ENCODE peak calls at places on chromosomes 16 and 17, in eight cellular contexts. S, L, I, Z, W, J, A and Y are unnamed samples.

GRCh38 chr16:8474576-8474975 is 115.7 kb downstream of the TMEM114 start:
- DNase-seq in J (no peak), W (no peak), Z (no peak), A (no peak), I (no peak), S (no peak), L (no peak), Y (no peak)

GRCh38 chr17:40564883-40565744 is at the start of gene CCR7:
- DNase-seq in W (no peak), I (peak), Z (no peak), S (no peak), A (no peak), J (no peak), L (no peak), Y (no peak)

GRCh38 chr16:47815655-47816054 is 340.1 kb downstream of the ABCC12 start:
- DNase-seq in W (no peak), I (no peak), Z (no peak), J (no peak), L (no peak), A (no peak), S (no peak), Y (no peak)

GRCh38 chr16:75097941-75098897 is 18.4 kb downstream of the LDHD start:
- DNase-seq in J (no peak), Z (no peak), S (no peak), L (no peak), A (no peak), I (peak), W (no peak), Y (no peak)

GRCh38 chr17:76707985-76708807 is 2.6 kb downstream of the MXRA7 start:
- DNase-seq in S (no peak), J (peak), W (no peak), L (peak), A (no peak), I (no peak), Z (no peak), Y (no peak)

GRCh38 chr17:73591278-73592078 is 52.8 kb downstream of the SDK2 start:
- DNase-seq in S (no peak), L (no peak), J (no peak), W (no peak), I (no peak), Z (no peak), A (no peak), Y (no peak)

GRCh38 chr17:12643812-12644211 is 21.9 kb upstream of the MYOCD start:
- DNase-seq in A (no peak), I (no peak), W (no peak), J (no peak), S (no peak), L (no peak), Z (no peak), Y (no peak)

GRCh38 chr16:57800213-57801097 is 1.8 kb downstream of the KIFC3 start:
- DNase-seq in S (no peak), L (no peak), I (peak), A (no peak), W (no peak), J (no peak), Z (no peak), Y (no peak)

GRCh38 chr17:66415366-66416206 is 113.2 kb downstream of the PRKCA start:
- DNase-seq in W (no peak), S (no peak), A (no peak), Z (no peak), I (peak), L (no peak), J (no peak), Y (no peak)

GRCh38 chr17:82819015-82819414 is 20.8 kb downstream of the ZNF750 start:
- DNase-seq in W (no peak), I (no peak), Z (no peak), J (no peak), L (no peak), A (no peak), S (no peak), Y (no peak)

GRCh38 chr16:8481810-8482209 is 108.5 kb downstream of the TMEM114 start:
- DNase-seq in I (no peak), Z (no peak), W (no peak), J (no peak), A (no peak), S (no peak), L (no peak), Y (no peak)

GRCh38 chr17:42659079-42659931 is at the start of gene TUBG2:
- DNase-seq in Z (peak), J (peak), S (peak), I (peak), A (peak), W (no peak), L (peak), Y (no peak)

GRCh38 chr16:27458196-27458728 is 56.3 kb downstream of the IL21R start:
- DNase-seq in J (no peak), S (no peak), A (peak), Z (no peak), I (no peak), L (no peak), W (no peak), Y (no peak)

GRCh38 chr17:52536466-52536865 is 378.0 kb upstream of the CA10 start:
- DNase-seq in A (no peak), J (no peak), S (no peak), I (no peak), Z (no peak), L (no peak), W (no peak), Y (no peak)

GRCh38 chr17:40283662-40284061 is 4.0 kb upstream of the CDC6 start:
- DNase-seq in L (no peak), W (peak), I (no peak), Z (peak), J (no peak), A (peak), S (no peak), Y (no peak)

GRCh38 chr17:45345554-45346254 is 28.9 kb upstream of the MAP3K14 start:
- DNase-seq in I (no peak), S (no peak), J (no peak), Z (peak), A (no peak), L (no peak), W (peak), Y (no peak)

GRCh38 chr17:50361561-50362480 is 11.2 kb downstream of the MRPL27 start:
- DNase-seq in S (peak), W (peak), Z (peak), J (peak), I (peak), L (peak), A (no peak), Y (no peak)

DNA sequence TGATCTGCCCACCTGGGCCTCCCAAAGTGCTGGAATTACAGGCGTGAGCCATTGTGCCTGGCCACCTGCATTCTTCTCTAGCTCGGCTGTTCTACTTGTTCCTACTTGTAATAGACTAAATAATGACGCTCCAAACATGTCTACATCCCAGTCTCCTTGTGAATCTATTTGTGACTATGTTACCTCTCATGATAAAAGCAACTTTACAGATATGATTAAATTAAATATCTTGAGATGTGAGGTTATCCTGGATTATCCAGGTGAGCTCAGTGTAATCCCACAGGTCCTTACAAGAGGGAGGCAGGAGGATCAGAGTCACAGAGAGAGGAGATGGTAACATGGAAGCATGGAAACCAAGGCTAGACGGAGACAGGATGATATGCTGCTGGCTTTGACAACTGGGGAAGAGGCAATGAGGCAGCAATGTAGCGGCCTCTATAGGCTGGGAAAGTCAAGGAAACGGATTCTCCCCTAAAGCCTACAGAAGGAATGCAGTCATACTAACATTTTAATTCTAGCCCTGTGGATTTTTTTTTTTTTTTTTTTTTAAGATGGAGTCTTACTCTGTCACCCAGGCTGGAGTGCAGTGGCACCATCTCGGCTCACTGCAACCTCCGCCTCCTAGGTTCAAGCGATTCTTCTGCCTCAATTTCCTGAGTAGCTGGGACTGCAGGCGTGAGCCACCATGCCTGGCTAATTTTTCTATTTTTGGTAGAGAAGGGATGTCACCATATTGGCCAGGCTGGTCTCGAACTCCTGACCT is 5.0 kb upstream of the LASP1 start:
- DNase-seq in A (no peak), I (no peak), L (no peak), Z (no peak), S (no peak), W (no peak), J (no peak), Y (no peak)
- TF ChIP-seq CTCF in A (no peak), I (no peak), L (no peak), Z (peak), S (no peak), W (peak), J (no peak), Y (no peak)

GRCh38 chr16:21160276-21160675 is 1.8 kb downstream of the LDAF1 start:
- DNase-seq in S (no peak), W (no peak), L (no peak), A (no peak), J (no peak), Z (no peak), I (no peak), Y (no peak)
- TF ChIP-seq CTCF in S (no peak), W (no peak), L (no peak), A (no peak), J (no peak), Z (no peak), I (no peak), Y (no peak)

DNA sequence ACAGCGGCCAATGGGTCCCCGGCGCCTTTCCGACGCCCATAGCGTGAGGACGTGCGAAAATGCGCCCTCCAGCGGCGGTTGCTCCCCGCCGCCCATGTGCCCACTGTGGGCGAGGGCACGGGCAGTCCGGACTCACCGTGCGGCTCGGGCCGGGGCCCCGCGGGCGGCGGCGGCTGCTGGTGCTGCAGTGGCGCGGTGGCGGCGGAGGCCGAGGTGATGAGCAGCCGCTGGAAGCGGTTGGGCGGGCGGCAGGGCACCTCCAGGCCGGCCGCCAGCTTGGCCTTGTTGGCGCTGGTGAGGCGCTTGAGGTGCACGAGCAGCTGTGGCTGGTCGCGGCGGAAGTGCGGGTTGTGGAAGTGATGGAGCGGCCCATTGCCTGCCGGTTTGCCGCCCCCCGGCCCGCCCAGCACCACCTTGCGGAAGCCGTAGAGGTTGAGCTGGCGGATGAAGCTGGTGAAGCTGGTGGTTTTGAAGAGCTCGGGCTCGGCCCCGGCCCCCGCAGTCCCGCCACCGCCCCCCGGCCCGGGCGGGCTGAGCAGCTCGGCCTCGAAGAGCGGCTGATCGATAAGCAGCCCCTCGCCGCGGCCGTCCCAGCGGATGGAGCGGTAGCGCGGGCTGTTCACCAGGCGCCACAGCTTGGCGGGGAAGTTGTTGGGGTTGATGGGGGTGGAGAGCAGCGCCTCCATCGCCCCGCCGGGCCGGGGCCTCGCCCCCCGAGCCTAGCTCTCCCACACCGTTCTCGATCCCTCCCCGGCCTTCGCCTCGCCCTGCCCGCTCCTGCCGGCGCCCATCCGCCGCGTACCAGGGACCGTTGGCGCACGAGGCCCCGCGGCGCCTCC is at the start of gene HSF5:
- DNase-seq in L (no peak), A (no peak), J (peak), W (no peak), Z (no peak), S (peak), I (peak), Y (no peak)
- TF ChIP-seq CTCF in L (no peak), A (no peak), J (peak), W (no peak), Z (no peak), S (no peak), I (no peak), Y (no peak)

GRCh38 chr17:2364132-2365116 is 27.1 kb downstream of the SGSM2 start:
- DNase-seq in A (no peak), I (no peak), J (no peak), W (no peak), L (no peak), Z (no peak), S (no peak), Y (no peak)

GRCh38 chr17:2365132-2365531 is 27.8 kb downstream of the SGSM2 start:
- DNase-seq in Z (no peak), L (no peak), A (no peak), W (no peak), S (no peak), J (no peak), I (no peak), Y (no peak)

GRCh38 chr17:2368383-2368782 is 31.1 kb downstream of the SGSM2 start:
- DNase-seq in Z (no peak), A (no peak), J (no peak), I (no peak), S (no peak), W (no peak), L (no peak), Y (no peak)

GRCh38 chr17:2369039-2369438 is 31.7 kb downstream of the SGSM2 start:
- DNase-seq in L (no peak), Z (no peak), S (no peak), W (no peak), I (no peak), J (no peak), A (no peak), Y (no peak)

DNA sequence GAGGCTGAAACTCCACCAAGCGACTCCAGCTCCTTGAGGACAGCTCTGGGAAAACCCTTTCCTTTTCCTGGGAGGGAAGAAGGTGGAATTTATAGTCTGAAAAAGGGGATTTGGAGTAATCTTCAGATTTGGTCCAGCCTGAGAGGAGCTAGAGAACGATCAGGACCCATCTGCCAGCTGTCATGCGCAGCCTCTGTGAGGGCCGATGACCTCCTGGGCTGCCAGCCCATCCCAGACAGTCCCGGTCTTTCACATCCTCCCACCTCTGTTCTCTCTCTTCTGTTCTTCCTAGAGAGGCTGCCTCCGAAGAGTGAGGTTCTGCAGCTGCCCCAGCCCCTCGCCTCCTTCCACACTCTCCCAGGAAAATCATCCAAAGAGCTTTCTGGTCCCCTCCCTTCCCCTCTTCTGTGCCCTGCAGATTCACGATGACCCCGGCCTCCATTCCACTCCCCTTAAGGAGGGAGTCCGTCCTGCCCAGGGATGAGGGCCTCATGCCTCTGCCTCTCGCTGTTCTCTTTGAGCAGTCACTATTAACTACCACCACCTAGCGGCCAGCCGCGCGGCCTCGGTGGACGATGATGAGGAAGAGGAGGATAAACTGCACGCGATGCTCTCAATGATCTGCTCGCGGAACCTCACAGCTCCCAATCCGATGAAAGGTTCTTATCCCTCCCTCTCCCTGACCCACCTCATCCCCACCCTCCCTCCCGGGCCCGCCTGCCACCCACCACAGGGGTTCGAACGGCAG is 29.6 kb downstream of the SGSM2 start:
- DNase-seq in J (peak), L (no peak), W (no peak), Z (no peak), S (no peak), A (no peak), I (no peak), Y (no peak)
- TF ChIP-seq CTCF in J (no peak), L (peak), W (no peak), Z (peak), S (no peak), A (no peak), I (no peak), Y (no peak)

DNA sequence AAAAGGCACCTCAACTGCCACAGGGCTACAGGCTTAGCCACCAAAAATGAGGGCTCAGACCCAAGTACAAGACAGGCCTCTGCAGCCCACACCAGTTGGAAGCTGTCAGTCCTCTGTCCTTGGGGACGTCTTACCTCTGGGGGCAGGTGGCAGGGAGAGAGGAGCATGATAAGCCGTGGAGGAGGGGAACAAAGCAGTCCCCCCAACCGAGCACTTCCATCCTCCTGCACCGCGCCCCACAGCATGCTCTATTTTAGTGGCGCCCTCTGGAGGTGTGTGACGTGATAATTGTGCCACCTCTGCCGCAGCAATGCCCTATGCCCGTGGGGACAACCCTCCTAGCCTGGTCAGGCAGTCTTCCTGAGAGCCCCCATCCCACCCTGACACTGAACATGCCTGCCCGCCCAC is 13.6 kb downstream of the G6PC3 start:
- DNase-seq in J (peak), W (no peak), A (no peak), I (no peak), S (no peak), L (no peak), Z (no peak), Y (no peak)
- TF ChIP-seq CTCF in J (peak), W (peak), A (peak), I (no peak), S (peak), L (peak), Z (peak), Y (no peak)

GRCh38 chr17:3773966-3774365 is 27.0 kb downstream of the ITGAE start:
- DNase-seq in L (no peak), I (no peak), J (no peak), W (no peak), S (no peak), A (no peak), Z (no peak), Y (no peak)

GRCh38 chr17:3773511-3773910 is 27.5 kb downstream of the ITGAE start:
- DNase-seq in J (no peak), S (no peak), I (no peak), Z (peak), A (peak), L (no peak), W (no peak), Y (no peak)

GRCh38 chr17:3770471-3770870 is 30.5 kb downstream of the ITGAE start:
- DNase-seq in I (no peak), Z (no peak), A (no peak), J (no peak), S (no peak), L (no peak), W (no peak), Y (no peak)

GRCh38 chr17:3771140-3771539 is 29.8 kb downstream of the ITGAE start:
- DNase-seq in S (no peak), Z (no peak), A (no peak), W (no peak), J (no peak), I (no peak), L (no peak), Y (no peak)

DNA sequence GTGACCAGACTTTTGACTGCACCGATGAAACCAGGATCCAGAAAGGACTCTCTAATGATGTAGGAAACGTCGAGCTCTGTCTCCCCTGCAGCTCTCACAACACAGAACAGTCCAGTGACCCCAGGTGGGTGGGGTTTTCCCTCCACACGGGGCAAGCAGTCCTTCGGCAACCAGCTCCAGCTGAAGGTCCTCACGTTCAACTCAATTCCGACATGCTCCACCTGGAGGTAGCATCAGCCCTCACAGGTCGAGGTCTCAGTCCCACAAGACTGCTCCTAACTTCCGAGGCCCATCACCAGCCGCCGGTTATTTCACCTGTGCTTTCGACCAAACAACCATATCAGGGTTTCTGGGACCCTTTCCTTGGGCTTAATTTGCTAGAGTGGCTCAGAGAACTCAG is 28.2 kb downstream of the ITGAE start:
- DNase-seq in I (no peak), Z (no peak), J (peak), L (no peak), S (no peak), A (no peak), W (no peak), Y (no peak)
- TF ChIP-seq CTCF in I (no peak), Z (no peak), J (no peak), L (no peak), S (no peak), A (no peak), W (no peak), Y (no peak)

GRCh38 chr16:53356478-53357207 is 77.6 kb upstream of the RBL2 start:
- DNase-seq in Z (no peak), S (no peak), J (peak), L (no peak), W (no peak), A (no peak), I (no peak), Y (no peak)
- TF ChIP-seq CTCF in Z (no peak), S (no peak), J (no peak), L (no peak), W (no peak), A (no peak), I (no peak), Y (no peak)

GRCh38 chr17:78852709-78853111 is 12.1 kb upstream of the USP36 start:
- DNase-seq in Z (no peak), W (no peak), J (peak), L (no peak), A (no peak), I (peak), S (no peak), Y (no peak)
- TF ChIP-seq CTCF in Z (peak), W (peak), J (no peak), L (no peak), A (no peak), I (no peak), S (no peak), Y (no peak)

DNA sequence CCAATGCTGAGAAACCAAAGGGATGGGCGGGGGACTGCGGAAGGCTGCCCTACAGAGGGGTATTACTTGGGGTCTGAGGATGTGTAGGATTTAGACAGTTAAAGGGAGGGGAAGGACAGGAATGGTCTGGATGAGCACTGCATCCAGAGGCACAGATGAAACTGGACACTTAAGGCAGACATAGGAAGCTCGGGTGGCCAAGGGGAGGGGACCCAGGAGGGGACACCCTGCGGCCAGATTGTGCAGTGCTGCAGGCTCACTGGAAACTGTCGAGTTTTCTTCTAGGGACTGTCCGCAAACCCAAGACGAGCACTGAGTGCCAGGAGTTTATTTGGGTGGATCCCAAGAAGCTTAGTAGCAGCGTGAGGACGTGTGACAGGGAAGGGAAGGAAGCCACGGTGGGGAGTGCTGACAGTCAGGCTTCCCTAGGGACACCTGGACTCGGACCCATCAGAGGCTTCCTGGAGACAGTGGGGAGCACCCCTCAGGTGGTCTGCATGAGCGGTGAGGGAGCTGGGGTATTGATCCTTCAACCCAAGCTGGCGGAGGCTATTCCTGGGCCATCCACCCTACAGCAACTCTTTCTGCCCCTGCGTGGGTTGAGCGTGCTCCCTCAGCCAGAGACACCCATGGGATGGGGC is 278.7 kb downstream of the FOXL1 start:
- DNase-seq in Z (no peak), I (no peak), S (no peak), A (no peak), L (no peak), J (no peak), W (no peak), Y (no peak)
- TF ChIP-seq CTCF in Z (no peak), I (no peak), S (no peak), A (no peak), L (no peak), J (no peak), W (no peak), Y (no peak)